ENCODE peak calls at places on chromosomes 11 and 22, in nine cellular contexts. One of them, this sample, is unnamed.

GRCh38 chr11:86800076-86800955 is at the start of gene PRSS23:
- DNase-seq in GM18507: no peak
- DNase-seq in left ventricle myocardium superior: peak; percentile 82
- DNase-seq in GM13976: peak; percentile 58
- DNase-seq in activated CD8-positive, alpha-beta T cell treated with anti-CD3 and anti-CD28 coated beads, Interleukin-2, amount 10 ng/mL, durations not matched to agents 7 days and 5 days: peak; percentile 30
- DNase-seq in body of pancreas: peak; percentile 69
- DNase-seq in iPS DF 6.9: no peak
- DNase-seq in stimulated activated CD4-positive, alpha-beta T cell treated with anti-CD3 and anti-CD28 coated beads, Interleukin-1b, Interleukin-23, amount 100 ng/mL, for 24 hours: no peak
- DNase-seq in activated CD4-positive, alpha-beta T cell treated with anti-CD3 and anti-CD28 coated beads, Interleukin-2, amount 50 U/mL, for 1 hour: no peak
- DNase-seq in this sample: no peak

GRCh38 chr11:32888805-32889204 is 3.8 kb upstream of the QSER1 start:
- DNase-seq in GM13976: no peak
- DNase-seq in stimulated activated CD4-positive, alpha-beta T cell treated with anti-CD3 and anti-CD28 coated beads, Interleukin-1b, Interleukin-23, amount 100 ng/mL, for 24 hours: no peak
- DNase-seq in activated CD4-positive, alpha-beta T cell treated with anti-CD3 and anti-CD28 coated beads, Interleukin-2, amount 50 U/mL, for 1 hour: no peak
- DNase-seq in GM18507: no peak
- DNase-seq in left ventricle myocardium superior: no peak
- DNase-seq in activated CD8-positive, alpha-beta T cell treated with anti-CD3 and anti-CD28 coated beads, Interleukin-2, amount 10 ng/mL, durations not matched to agents 7 days and 5 days: no peak
- DNase-seq in body of pancreas: no peak
- DNase-seq in iPS DF 6.9: no peak
- DNase-seq in this sample: no peak

GRCh38 chr11:20647976-20648565 is 21.3 kb upstream of the NELL1 start:
- DNase-seq in iPS DF 6.9: no peak
- DNase-seq in stimulated activated CD4-positive, alpha-beta T cell treated with anti-CD3 and anti-CD28 coated beads, Interleukin-1b, Interleukin-23, amount 100 ng/mL, for 24 hours: peak; percentile 7
- DNase-seq in GM18507: peak; percentile 28
- DNase-seq in activated CD8-positive, alpha-beta T cell treated with anti-CD3 and anti-CD28 coated beads, Interleukin-2, amount 10 ng/mL, durations not matched to agents 7 days and 5 days: peak; percentile 51
- DNase-seq in left ventricle myocardium superior: no peak
- DNase-seq in body of pancreas: peak; percentile 51
- DNase-seq in activated CD4-positive, alpha-beta T cell treated with anti-CD3 and anti-CD28 coated beads, Interleukin-2, amount 50 U/mL, for 1 hour: peak; percentile 8
- DNase-seq in GM13976: peak; percentile 69
- DNase-seq in this sample: peak; percentile 79

GRCh38 chr22:45680932-45681700 is 9.5 kb downstream of the ATXN10 start:
- DNase-seq in GM18507: no peak
- DNase-seq in GM13976: no peak
- DNase-seq in activated CD4-positive, alpha-beta T cell treated with anti-CD3 and anti-CD28 coated beads, Interleukin-2, amount 50 U/mL, for 1 hour: no peak
- DNase-seq in body of pancreas: no peak
- DNase-seq in stimulated activated CD4-positive, alpha-beta T cell treated with anti-CD3 and anti-CD28 coated beads, Interleukin-1b, Interleukin-23, amount 100 ng/mL, for 24 hours: no peak
- DNase-seq in left ventricle myocardium superior: no peak
- DNase-seq in iPS DF 6.9: no peak
- DNase-seq in activated CD8-positive, alpha-beta T cell treated with anti-CD3 and anti-CD28 coated beads, Interleukin-2, amount 10 ng/mL, durations not matched to agents 7 days and 5 days: no peak
- DNase-seq in this sample: no peak

GRCh38 chr11:106473089-106473722 is 395.7 kb downstream of the AASDHPPT start:
- DNase-seq in GM18507: no peak
- DNase-seq in activated CD4-positive, alpha-beta T cell treated with anti-CD3 and anti-CD28 coated beads, Interleukin-2, amount 50 U/mL, for 1 hour: no peak
- DNase-seq in stimulated activated CD4-positive, alpha-beta T cell treated with anti-CD3 and anti-CD28 coated beads, Interleukin-1b, Interleukin-23, amount 100 ng/mL, for 24 hours: no peak
- DNase-seq in body of pancreas: no peak
- DNase-seq in left ventricle myocardium superior: no peak
- DNase-seq in activated CD8-positive, alpha-beta T cell treated with anti-CD3 and anti-CD28 coated beads, Interleukin-2, amount 10 ng/mL, durations not matched to agents 7 days and 5 days: no peak
- DNase-seq in iPS DF 6.9: no peak
- DNase-seq in GM13976: no peak
- DNase-seq in this sample: no peak

GRCh38 chr22:30523646-30524489 is 18.4 kb upstream of the SEC14L4 start:
- DNase-seq in body of pancreas: no peak
- DNase-seq in left ventricle myocardium superior: no peak
- DNase-seq in GM18507: no peak
- DNase-seq in iPS DF 6.9: no peak
- DNase-seq in activated CD4-positive, alpha-beta T cell treated with anti-CD3 and anti-CD28 coated beads, Interleukin-2, amount 50 U/mL, for 1 hour: no peak
- DNase-seq in stimulated activated CD4-positive, alpha-beta T cell treated with anti-CD3 and anti-CD28 coated beads, Interleukin-1b, Interleukin-23, amount 100 ng/mL, for 24 hours: no peak
- DNase-seq in activated CD8-positive, alpha-beta T cell treated with anti-CD3 and anti-CD28 coated beads, Interleukin-2, amount 10 ng/mL, durations not matched to agents 7 days and 5 days: no peak
- DNase-seq in GM13976: no peak
- DNase-seq in this sample: no peak

GRCh38 chr11:79708319-79708928 is 267.6 kb upstream of the TENM4 start:
- DNase-seq in left ventricle myocardium superior: no peak
- DNase-seq in GM13976: peak; percentile 34
- DNase-seq in stimulated activated CD4-positive, alpha-beta T cell treated with anti-CD3 and anti-CD28 coated beads, Interleukin-1b, Interleukin-23, amount 100 ng/mL, for 24 hours: no peak
- DNase-seq in body of pancreas: no peak
- DNase-seq in activated CD4-positive, alpha-beta T cell treated with anti-CD3 and anti-CD28 coated beads, Interleukin-2, amount 50 U/mL, for 1 hour: no peak
- DNase-seq in GM18507: peak; percentile 4
- DNase-seq in activated CD8-positive, alpha-beta T cell treated with anti-CD3 and anti-CD28 coated beads, Interleukin-2, amount 10 ng/mL, durations not matched to agents 7 days and 5 days: no peak
- DNase-seq in iPS DF 6.9: peak; percentile 45
- DNase-seq in this sample: peak; percentile 51

GRCh38 chr22:21448627-21449416 is 18.4 kb upstream of the TMEM191C start:
- DNase-seq in left ventricle myocardium superior: peak; percentile 23
- DNase-seq in stimulated activated CD4-positive, alpha-beta T cell treated with anti-CD3 and anti-CD28 coated beads, Interleukin-1b, Interleukin-23, amount 100 ng/mL, for 24 hours: no peak
- DNase-seq in body of pancreas: peak; percentile 1
- DNase-seq in GM13976: no peak
- DNase-seq in activated CD8-positive, alpha-beta T cell treated with anti-CD3 and anti-CD28 coated beads, Interleukin-2, amount 10 ng/mL, durations not matched to agents 7 days and 5 days: peak; percentile 9
- DNase-seq in activated CD4-positive, alpha-beta T cell treated with anti-CD3 and anti-CD28 coated beads, Interleukin-2, amount 50 U/mL, for 1 hour: no peak
- DNase-seq in iPS DF 6.9: no peak
- DNase-seq in GM18507: no peak
- DNase-seq in this sample: no peak

GRCh38 chr11:2420502-2421225 is 20.1 kb downstream of the TSSC4 start:
- DNase-seq in activated CD4-positive, alpha-beta T cell treated with anti-CD3 and anti-CD28 coated beads, Interleukin-2, amount 50 U/mL, for 1 hour: peak; percentile 72
- DNase-seq in GM18507: peak; percentile 88
- DNase-seq in body of pancreas: peak; percentile 75
- DNase-seq in GM13976: peak; percentile 96
- DNase-seq in iPS DF 6.9: peak; percentile 68
- DNase-seq in activated CD8-positive, alpha-beta T cell treated with anti-CD3 and anti-CD28 coated beads, Interleukin-2, amount 10 ng/mL, durations not matched to agents 7 days and 5 days: peak; percentile 78
- DNase-seq in left ventricle myocardium superior: peak; percentile 87
- DNase-seq in stimulated activated CD4-positive, alpha-beta T cell treated with anti-CD3 and anti-CD28 coated beads, Interleukin-1b, Interleukin-23, amount 100 ng/mL, for 24 hours: peak; percentile 57
- DNase-seq in this sample: peak; percentile 65

GRCh38 chr11:117796456-117797428 is at the start of gene DSCAML1:
- DNase-seq in left ventricle myocardium superior: peak; percentile 72
- DNase-seq in GM13976: peak; percentile 45
- DNase-seq in body of pancreas: no peak
- DNase-seq in stimulated activated CD4-positive, alpha-beta T cell treated with anti-CD3 and anti-CD28 coated beads, Interleukin-1b, Interleukin-23, amount 100 ng/mL, for 24 hours: no peak
- DNase-seq in iPS DF 6.9: no peak
- DNase-seq in activated CD8-positive, alpha-beta T cell treated with anti-CD3 and anti-CD28 coated beads, Interleukin-2, amount 10 ng/mL, durations not matched to agents 7 days and 5 days: peak; percentile 43
- DNase-seq in GM18507: peak; percentile 18
- DNase-seq in activated CD4-positive, alpha-beta T cell treated with anti-CD3 and anti-CD28 coated beads, Interleukin-2, amount 50 U/mL, for 1 hour: peak; percentile 45
- DNase-seq in this sample: no peak

GRCh38 chr11:45926536-45927331 is 4.3 kb downstream of the LARGE2 start:
- DNase-seq in GM18507: no peak
- DNase-seq in GM13976: peak; percentile 15
- DNase-seq in stimulated activated CD4-positive, alpha-beta T cell treated with anti-CD3 and anti-CD28 coated beads, Interleukin-1b, Interleukin-23, amount 100 ng/mL, for 24 hours: no peak
- DNase-seq in activated CD8-positive, alpha-beta T cell treated with anti-CD3 and anti-CD28 coated beads, Interleukin-2, amount 10 ng/mL, durations not matched to agents 7 days and 5 days: peak; percentile 19
- DNase-seq in body of pancreas: no peak
- DNase-seq in iPS DF 6.9: no peak
- DNase-seq in left ventricle myocardium superior: no peak
- DNase-seq in activated CD4-positive, alpha-beta T cell treated with anti-CD3 and anti-CD28 coated beads, Interleukin-2, amount 50 U/mL, for 1 hour: no peak
- DNase-seq in this sample: no peak

GRCh38 chr11:128346808-128347207 is 240.6 kb downstream of the ETS1 start:
- DNase-seq in left ventricle myocardium superior: no peak
- DNase-seq in activated CD8-positive, alpha-beta T cell treated with anti-CD3 and anti-CD28 coated beads, Interleukin-2, amount 10 ng/mL, durations not matched to agents 7 days and 5 days: no peak
- DNase-seq in activated CD4-positive, alpha-beta T cell treated with anti-CD3 and anti-CD28 coated beads, Interleukin-2, amount 50 U/mL, for 1 hour: no peak
- DNase-seq in GM13976: no peak
- DNase-seq in stimulated activated CD4-positive, alpha-beta T cell treated with anti-CD3 and anti-CD28 coated beads, Interleukin-1b, Interleukin-23, amount 100 ng/mL, for 24 hours: no peak
- DNase-seq in body of pancreas: no peak
- DNase-seq in GM18507: no peak
- DNase-seq in iPS DF 6.9: no peak
- DNase-seq in this sample: no peak

GRCh38 chr11:120024046-120024445 is 113.9 kb downstream of the TRIM29 start:
- DNase-seq in activated CD4-positive, alpha-beta T cell treated with anti-CD3 and anti-CD28 coated beads, Interleukin-2, amount 50 U/mL, for 1 hour: no peak
- DNase-seq in GM13976: no peak
- DNase-seq in iPS DF 6.9: no peak
- DNase-seq in left ventricle myocardium superior: no peak
- DNase-seq in activated CD8-positive, alpha-beta T cell treated with anti-CD3 and anti-CD28 coated beads, Interleukin-2, amount 10 ng/mL, durations not matched to agents 7 days and 5 days: no peak
- DNase-seq in stimulated activated CD4-positive, alpha-beta T cell treated with anti-CD3 and anti-CD28 coated beads, Interleukin-1b, Interleukin-23, amount 100 ng/mL, for 24 hours: no peak
- DNase-seq in GM18507: no peak
- DNase-seq in body of pancreas: no peak
- DNase-seq in this sample: peak; percentile 46

GRCh38 chr11:74070713-74071506 is 62.0 kb upstream of the UCP3 start:
- DNase-seq in activated CD8-positive, alpha-beta T cell treated with anti-CD3 and anti-CD28 coated beads, Interleukin-2, amount 10 ng/mL, durations not matched to agents 7 days and 5 days: no peak
- DNase-seq in iPS DF 6.9: no peak
- DNase-seq in GM13976: no peak
- DNase-seq in GM18507: no peak
- DNase-seq in left ventricle myocardium superior: no peak
- DNase-seq in body of pancreas: no peak
- DNase-seq in stimulated activated CD4-positive, alpha-beta T cell treated with anti-CD3 and anti-CD28 coated beads, Interleukin-1b, Interleukin-23, amount 100 ng/mL, for 24 hours: no peak
- DNase-seq in activated CD4-positive, alpha-beta T cell treated with anti-CD3 and anti-CD28 coated beads, Interleukin-2, amount 50 U/mL, for 1 hour: no peak
- DNase-seq in this sample: no peak

GRCh38 chr11:118929496-118930151 is 3.9 kb upstream of the BCL9L start:
- DNase-seq in activated CD8-positive, alpha-beta T cell treated with anti-CD3 and anti-CD28 coated beads, Interleukin-2, amount 10 ng/mL, durations not matched to agents 7 days and 5 days: peak; percentile 91
- DNase-seq in body of pancreas: peak; percentile 95
- DNase-seq in GM18507: no peak
- DNase-seq in left ventricle myocardium superior: peak; percentile 84
- DNase-seq in iPS DF 6.9: no peak
- DNase-seq in GM13976: peak; percentile 77
- DNase-seq in activated CD4-positive, alpha-beta T cell treated with anti-CD3 and anti-CD28 coated beads, Interleukin-2, amount 50 U/mL, for 1 hour: peak; percentile 82
- DNase-seq in stimulated activated CD4-positive, alpha-beta T cell treated with anti-CD3 and anti-CD28 coated beads, Interleukin-1b, Interleukin-23, amount 100 ng/mL, for 24 hours: no peak
- DNase-seq in this sample: no peak